ENCODE peak calls at places on chromosomes 3 and 15, in nine cellular contexts. One of them, this sample, is unnamed.
A peak's percentile ranks its signal among the peaks of the same experiment; 100 is the strongest.

GRCh38 chr3:184716652-184717607 is 5.1 kb upstream of the MAGEF1 start:
- DNase-seq in omental fat pad: no peak
- DNase-seq in HT1080: peak; percentile 55
- DNase-seq in choroid plexus epithelial cell: peak; percentile 63
- DNase-seq in T-helper 2 cell: no peak
- DNase-seq in HTR-8/SVneo: peak; percentile 59
- DNase-seq in endothelial cell: no peak
- DNase-seq in activated naive CD4-positive, alpha-beta T cell treated with anti-CD3 and anti-CD28 coated beads, Interleukin-2, amount 50 U/mL, for 16 hours: no peak
- DNase-seq in naive thymus-derived CD4-positive, alpha-beta T cell: no peak
- DNase-seq in this sample: peak; percentile 66

GRCh38 chr3:185309309-185309708 is 53.6 kb upstream of the MAP3K13 start:
- DNase-seq in T-helper 2 cell: no peak
- DNase-seq in HTR-8/SVneo: no peak
- DNase-seq in omental fat pad: no peak
- DNase-seq in naive thymus-derived CD4-positive, alpha-beta T cell: no peak
- DNase-seq in activated naive CD4-positive, alpha-beta T cell treated with anti-CD3 and anti-CD28 coated beads, Interleukin-2, amount 50 U/mL, for 16 hours: no peak
- DNase-seq in choroid plexus epithelial cell: no peak
- DNase-seq in endothelial cell: no peak
- DNase-seq in HT1080: no peak
- DNase-seq in this sample: no peak

GRCh38 chr3:56347219-56347871 is 120.9 kb downstream of the ERC2 start:
- DNase-seq in naive thymus-derived CD4-positive, alpha-beta T cell: no peak
- DNase-seq in omental fat pad: no peak
- DNase-seq in HT1080: peak; percentile 52
- DNase-seq in HTR-8/SVneo: no peak
- DNase-seq in T-helper 2 cell: no peak
- DNase-seq in activated naive CD4-positive, alpha-beta T cell treated with anti-CD3 and anti-CD28 coated beads, Interleukin-2, amount 50 U/mL, for 16 hours: no peak
- DNase-seq in choroid plexus epithelial cell: no peak
- DNase-seq in endothelial cell: peak; percentile 69
- DNase-seq in this sample: no peak

GRCh38 chr15:78075490-78076230 is 1.9 kb downstream of the TBC1D2B start:
- DNase-seq in HT1080: peak; percentile 84
- DNase-seq in omental fat pad: peak; percentile 24
- DNase-seq in T-helper 2 cell: no peak
- DNase-seq in HTR-8/SVneo: no peak
- DNase-seq in activated naive CD4-positive, alpha-beta T cell treated with anti-CD3 and anti-CD28 coated beads, Interleukin-2, amount 50 U/mL, for 16 hours: no peak
- DNase-seq in endothelial cell: peak; percentile 26
- DNase-seq in naive thymus-derived CD4-positive, alpha-beta T cell: no peak
- DNase-seq in choroid plexus epithelial cell: peak; percentile 96
- DNase-seq in this sample: peak; percentile 89

GRCh38 chr15:31365655-31366127 is 39.1 kb downstream of the KLF13 start:
- DNase-seq in endothelial cell: peak; percentile 59
- DNase-seq in T-helper 2 cell: peak; percentile 73
- DNase-seq in activated naive CD4-positive, alpha-beta T cell treated with anti-CD3 and anti-CD28 coated beads, Interleukin-2, amount 50 U/mL, for 16 hours: peak; percentile 85
- DNase-seq in naive thymus-derived CD4-positive, alpha-beta T cell: peak; percentile 71
- DNase-seq in omental fat pad: peak; percentile 58
- DNase-seq in choroid plexus epithelial cell: peak; percentile 95
- DNase-seq in HTR-8/SVneo: no peak
- DNase-seq in HT1080: no peak
- DNase-seq in this sample: peak; percentile 38

GRCh38 chr3:148030975-148031374 is 621.8 kb downstream of the ZIC1 start:
- DNase-seq in activated naive CD4-positive, alpha-beta T cell treated with anti-CD3 and anti-CD28 coated beads, Interleukin-2, amount 50 U/mL, for 16 hours: no peak
- DNase-seq in HTR-8/SVneo: no peak
- DNase-seq in T-helper 2 cell: no peak
- DNase-seq in HT1080: no peak
- DNase-seq in naive thymus-derived CD4-positive, alpha-beta T cell: no peak
- DNase-seq in choroid plexus epithelial cell: no peak
- DNase-seq in omental fat pad: no peak
- DNase-seq in endothelial cell: no peak
- DNase-seq in this sample: no peak

GRCh38 chr15:78808550-78808949 is 2.7 kb downstream of the ADAMTS7 start:
- DNase-seq in endothelial cell: no peak
- DNase-seq in HT1080: peak; percentile 55
- DNase-seq in HTR-8/SVneo: peak; percentile 34
- DNase-seq in T-helper 2 cell: no peak
- DNase-seq in choroid plexus epithelial cell: peak; percentile 68
- DNase-seq in naive thymus-derived CD4-positive, alpha-beta T cell: no peak
- DNase-seq in activated naive CD4-positive, alpha-beta T cell treated with anti-CD3 and anti-CD28 coated beads, Interleukin-2, amount 50 U/mL, for 16 hours: no peak
- DNase-seq in omental fat pad: no peak
- DNase-seq in this sample: no peak

GRCh38 chr3:189276481-189277190 is 104.9 kb downstream of the TPRG1 start:
- DNase-seq in HT1080: peak; percentile 86
- DNase-seq in HTR-8/SVneo: peak; percentile 53
- DNase-seq in naive thymus-derived CD4-positive, alpha-beta T cell: no peak
- DNase-seq in choroid plexus epithelial cell: peak; percentile 80
- DNase-seq in activated naive CD4-positive, alpha-beta T cell treated with anti-CD3 and anti-CD28 coated beads, Interleukin-2, amount 50 U/mL, for 16 hours: no peak
- DNase-seq in T-helper 2 cell: no peak
- DNase-seq in omental fat pad: no peak
- DNase-seq in endothelial cell: no peak
- DNase-seq in this sample: peak; percentile 84

GRCh38 chr3:62567097-62568021 is 194.0 kb upstream of the FEZF2 start:
- DNase-seq in choroid plexus epithelial cell: peak; percentile 82
- DNase-seq in T-helper 2 cell: no peak
- DNase-seq in endothelial cell: no peak
- DNase-seq in activated naive CD4-positive, alpha-beta T cell treated with anti-CD3 and anti-CD28 coated beads, Interleukin-2, amount 50 U/mL, for 16 hours: no peak
- DNase-seq in naive thymus-derived CD4-positive, alpha-beta T cell: no peak
- DNase-seq in HT1080: peak; percentile 83
- DNase-seq in HTR-8/SVneo: peak; percentile 45
- DNase-seq in omental fat pad: no peak
- DNase-seq in this sample: peak; percentile 84